ENCODE peak calls at places on chromosomes 11 and 22, in five cellular contexts. B is IMR-90, V is H1, C is mesenchymal stem cell, E is mesendoderm. F is an unnamed sample.

GRCh38 chr11:125110996-125111340 is 458 bp downstream of the TMEM218 start:
- DNase-seq in B (no peak), V (no peak), C (no peak), E (peak; percentile 61), F (no peak)

GRCh38 chr11:57779275-57779674 is 17.7 kb downstream of the CTNND1 start:
- DNase-seq in B (peak; percentile 63), V (no peak), C (peak; percentile 63), E (peak; percentile 98), F (no peak)

GRCh38 chr11:27381238-27381666 is 18.2 kb upstream of the CCDC34 start:
- DNase-seq in B (no peak), V (no peak), C (no peak), E (no peak), F (no peak)

GRCh38 chr11:122642472-122642922 is 13.0 kb upstream of the UBASH3B start:
- DNase-seq in B (peak; percentile 95), V (no peak), C (peak; percentile 94), E (peak; percentile 38), F (no peak)

GRCh38 chr22:47927811-47928210 is 1165.4 kb downstream of the TBC1D22A start:
- DNase-seq in B (no peak), V (no peak), C (no peak), E (no peak), F (no peak)

GRCh38 chr11:116601734-116602636 is 170.8 kb downstream of the BUD13 start:
- DNase-seq in B (peak; percentile 3), V (no peak), C (peak; percentile 0), E (peak; percentile 76), F (no peak)

GRCh38 chr11:33642461-33643166 is 58.0 kb downstream of the C11orf91 start:
- DNase-seq in B (no peak), V (no peak), C (no peak), E (no peak), F (no peak)

GRCh38 chr11:104799251-104799650 is 99.0 kb downstream of the CASP12 start:
- DNase-seq in B (no peak), V (no peak), C (no peak), E (no peak), F (no peak)

GRCh38 chr11:86418929-86419328 is 44.2 kb downstream of the CCDC81 start:
- DNase-seq in B (peak; percentile 28), V (no peak), C (no peak), E (peak; percentile 36), F (no peak)

GRCh38 chr11:43327987-43328386 is 16.2 kb downstream of the API5 start:
- DNase-seq in B (peak; percentile 99), V (no peak), C (peak; percentile 91), E (no peak), F (no peak)

GRCh38 chr22:19358703-19359553 is 67.4 kb upstream of the CLTCL1 start:
- DNase-seq in B (no peak), V (no peak), C (no peak), E (no peak), F (no peak)
- H3K36me3 ChIP-seq in B (peaks cover 55% of the 10 kb centered on the region), V (peaks cover 48% of the 10 kb centered on the region), C (peaks cover 90% of the 10 kb centered on the region), E (peaks cover 15% of the 10 kb centered on the region), F (peaks cover 64% of the 10 kb centered on the region)

DNA sequence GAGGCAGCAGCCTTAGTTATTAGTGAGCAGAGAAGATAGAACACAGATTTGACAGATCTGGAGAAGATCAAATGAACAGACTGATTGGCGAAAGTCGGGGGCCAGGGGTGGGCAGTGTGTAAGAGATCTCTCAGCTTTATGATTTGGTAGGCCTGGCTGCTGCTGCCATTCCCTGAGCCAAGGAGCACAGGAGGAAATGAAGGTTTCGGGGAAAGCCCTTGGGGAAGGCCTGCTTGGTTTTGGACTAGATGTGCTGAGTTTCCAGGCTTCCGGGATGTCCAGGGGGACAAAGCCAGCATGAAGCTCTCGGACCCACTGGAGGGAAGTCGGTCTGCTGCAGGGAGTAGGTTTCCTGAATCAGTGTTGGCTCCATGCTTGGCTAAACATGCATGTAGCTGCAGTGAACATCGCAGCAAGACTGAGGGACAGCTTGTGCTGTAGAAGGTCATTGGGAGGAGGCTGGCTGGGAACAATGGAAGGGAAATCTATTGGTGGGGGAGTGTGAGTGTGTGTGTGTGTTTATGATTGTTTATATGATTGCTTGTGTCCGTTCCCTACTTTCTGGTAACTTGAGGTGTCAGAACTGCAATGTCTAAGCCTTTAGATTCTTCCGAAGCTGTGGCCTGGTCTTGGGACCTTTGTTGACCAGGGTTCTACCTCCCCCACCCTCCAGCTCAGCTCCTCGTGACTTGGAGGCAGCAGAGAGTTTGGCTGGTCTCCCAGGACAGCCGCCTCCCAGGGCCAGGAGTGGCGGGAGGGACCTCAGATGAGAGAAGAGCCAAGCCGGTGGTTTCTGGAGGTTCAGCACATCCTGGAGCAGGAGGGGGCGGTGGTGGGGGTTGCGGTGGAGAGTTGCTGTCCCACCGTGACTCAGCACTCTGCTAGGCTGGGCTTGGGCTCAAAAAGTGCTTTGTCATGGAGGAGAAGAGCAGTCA is 4.0 kb upstream of the FTH1 start:
- DNase-seq in B (peak; percentile 99), V (peak; percentile 86), C (peak; percentile 99), E (peak; percentile 100), F (peak; percentile 62)
- H3K79me1 ChIP-seq in B (peaks cover 7% of the 10 kb centered on the region), V (no peaks in the 10 kb centered on the region), C (peaks cover 5% of the 10 kb centered on the region), E (peaks cover 7% of the 10 kb centered on the region), F (no peaks in the 10 kb centered on the region)

DNA sequence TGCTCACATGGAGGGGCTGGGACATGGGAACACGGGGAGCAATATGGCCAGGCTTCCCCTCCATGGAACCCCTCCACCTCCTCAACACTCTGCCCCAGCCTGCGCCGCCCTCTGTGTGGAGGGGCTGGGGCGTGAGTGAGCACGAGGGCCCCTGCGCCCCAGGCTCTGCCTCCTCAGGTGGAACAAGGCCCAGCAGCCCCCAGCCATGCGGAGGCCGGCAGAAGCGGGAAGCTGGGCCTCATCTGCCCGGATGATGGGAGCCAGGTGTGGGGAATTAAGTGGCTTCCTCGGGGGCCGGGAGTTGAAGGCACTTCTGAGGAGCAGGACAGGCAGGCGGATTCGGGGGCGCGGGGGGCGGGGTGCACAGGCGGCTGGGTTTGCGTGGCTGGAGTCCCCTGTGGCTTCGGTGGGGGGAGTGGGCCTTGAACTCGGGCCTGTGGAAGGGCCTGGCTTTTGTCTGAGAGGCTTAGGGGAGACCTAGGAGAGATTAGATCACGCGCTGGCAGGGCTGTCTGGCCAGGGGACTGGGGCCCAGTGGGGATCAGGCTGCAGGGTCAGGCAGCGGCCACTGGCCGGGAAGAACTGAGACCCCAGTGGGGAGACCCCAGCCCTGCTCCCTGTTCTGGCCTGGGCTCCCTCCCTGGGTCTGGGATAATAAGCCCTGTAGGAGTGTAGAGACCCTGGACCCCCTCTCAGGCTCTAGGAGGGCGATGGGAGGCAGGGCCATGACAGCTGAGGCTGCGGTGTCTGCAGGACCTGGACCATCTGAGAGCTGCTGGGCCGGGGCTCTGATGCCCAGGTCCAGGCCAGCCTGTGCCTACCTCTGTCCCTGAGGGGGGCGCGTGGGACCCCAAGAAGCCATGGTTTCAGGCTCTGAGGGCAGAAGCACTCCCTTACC is 13.3 kb downstream of the PRR33 start:
- DNase-seq in B (no peak), V (no peak), C (no peak), E (no peak), F (no peak)
- H2BK15ac ChIP-seq in B (no peak overlapping the region), V (no peak overlapping the region), C (peak overlapping the region; percentile 82), E (no peak overlapping the region), F (peak overlapping the region; percentile 75)

DNA sequence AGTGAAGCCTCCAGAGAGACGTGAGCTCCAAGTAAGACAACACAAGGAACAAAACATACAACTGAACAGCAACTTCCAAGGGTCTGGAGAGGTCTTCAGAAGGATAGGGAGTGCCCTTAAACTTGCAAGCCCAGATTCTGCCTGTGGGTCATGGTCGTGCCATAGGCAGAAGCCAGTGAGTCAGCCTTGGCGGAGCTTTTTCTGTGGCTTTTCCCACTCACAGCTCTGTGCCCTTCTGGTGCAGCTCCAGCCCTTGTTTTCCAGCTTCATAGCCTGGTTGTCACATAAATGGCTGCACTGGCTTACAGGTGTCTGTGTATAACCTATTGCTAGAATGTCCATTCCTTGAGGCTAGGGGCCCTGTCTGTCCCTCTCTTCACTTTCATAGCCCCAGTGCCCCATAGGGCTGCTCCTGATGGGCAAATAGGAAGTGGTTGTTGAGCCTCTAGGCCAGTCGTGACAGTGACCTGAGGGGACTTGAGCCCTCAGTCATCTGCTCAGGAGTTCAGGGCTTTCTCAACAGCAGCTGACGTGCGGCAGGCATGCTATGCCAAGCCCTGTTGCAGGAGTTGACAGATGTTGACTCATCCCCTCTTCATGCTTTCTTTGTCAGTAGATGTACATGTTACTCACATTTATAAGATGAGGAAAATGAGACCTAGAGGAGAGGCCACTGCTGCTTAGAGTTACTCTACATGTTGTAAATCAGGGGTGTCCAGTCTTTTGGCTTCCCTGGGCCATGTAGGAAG is 7.4 kb downstream of the MED15 start:
- DNase-seq in B (peak; percentile 96), V (no peak), C (peak; percentile 95), E (no peak), F (no peak)
- H3K36me3 ChIP-seq in B (peaks cover 28% of the 10 kb centered on the region), V (no peaks in the 10 kb centered on the region), C (peaks cover 38% of the 10 kb centered on the region), E (no peaks in the 10 kb centered on the region), F (peaks cover 10% of the 10 kb centered on the region)

DNA sequence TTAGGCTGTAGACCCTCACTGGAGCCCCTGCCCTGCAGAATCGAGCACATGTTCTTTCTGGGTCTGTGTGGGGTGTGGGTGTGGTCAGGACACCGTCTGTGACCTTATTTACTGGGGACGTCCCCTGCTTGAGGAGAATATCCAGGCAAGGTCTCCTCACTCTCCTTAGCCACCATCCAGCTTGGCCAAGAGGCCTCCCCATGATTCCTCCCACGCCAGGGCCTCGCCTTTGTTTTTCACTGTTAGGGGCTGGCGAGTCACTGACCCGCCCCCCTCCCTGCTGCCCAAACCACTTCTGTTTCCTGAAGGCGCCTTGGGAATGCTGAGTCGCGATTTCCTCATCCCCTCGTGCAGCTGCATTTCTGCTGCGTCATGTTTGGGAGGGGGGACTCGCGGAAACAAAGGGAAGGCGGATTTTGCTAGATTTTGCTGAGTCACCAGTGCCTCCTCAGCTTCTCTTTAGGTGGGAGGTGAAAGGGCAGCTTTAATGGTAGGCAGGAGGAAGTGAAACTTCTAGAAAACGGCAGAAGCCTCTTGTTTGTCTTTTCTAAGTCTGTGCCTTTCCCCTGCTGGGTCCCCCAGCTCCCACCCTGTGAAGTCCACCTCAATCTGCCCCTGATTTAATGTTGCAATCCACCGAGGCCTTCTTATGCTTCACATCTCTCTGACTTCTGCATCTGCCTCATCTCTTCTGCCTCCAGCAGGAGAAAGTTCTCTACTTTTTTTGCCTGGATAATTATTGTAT is 4.0 kb upstream of the HMOX1 start:
- DNase-seq in B (peak; percentile 99), V (peak; percentile 94), C (peak; percentile 98), E (peak; percentile 100), F (peak; percentile 95)
- H3K79me1 ChIP-seq in B (peaks cover 9% of the 10 kb centered on the region), V (peaks cover 2% of the 10 kb centered on the region), C (no peaks in the 10 kb centered on the region), E (no peaks in the 10 kb centered on the region), F (peaks cover 2% of the 10 kb centered on the region)

DNA sequence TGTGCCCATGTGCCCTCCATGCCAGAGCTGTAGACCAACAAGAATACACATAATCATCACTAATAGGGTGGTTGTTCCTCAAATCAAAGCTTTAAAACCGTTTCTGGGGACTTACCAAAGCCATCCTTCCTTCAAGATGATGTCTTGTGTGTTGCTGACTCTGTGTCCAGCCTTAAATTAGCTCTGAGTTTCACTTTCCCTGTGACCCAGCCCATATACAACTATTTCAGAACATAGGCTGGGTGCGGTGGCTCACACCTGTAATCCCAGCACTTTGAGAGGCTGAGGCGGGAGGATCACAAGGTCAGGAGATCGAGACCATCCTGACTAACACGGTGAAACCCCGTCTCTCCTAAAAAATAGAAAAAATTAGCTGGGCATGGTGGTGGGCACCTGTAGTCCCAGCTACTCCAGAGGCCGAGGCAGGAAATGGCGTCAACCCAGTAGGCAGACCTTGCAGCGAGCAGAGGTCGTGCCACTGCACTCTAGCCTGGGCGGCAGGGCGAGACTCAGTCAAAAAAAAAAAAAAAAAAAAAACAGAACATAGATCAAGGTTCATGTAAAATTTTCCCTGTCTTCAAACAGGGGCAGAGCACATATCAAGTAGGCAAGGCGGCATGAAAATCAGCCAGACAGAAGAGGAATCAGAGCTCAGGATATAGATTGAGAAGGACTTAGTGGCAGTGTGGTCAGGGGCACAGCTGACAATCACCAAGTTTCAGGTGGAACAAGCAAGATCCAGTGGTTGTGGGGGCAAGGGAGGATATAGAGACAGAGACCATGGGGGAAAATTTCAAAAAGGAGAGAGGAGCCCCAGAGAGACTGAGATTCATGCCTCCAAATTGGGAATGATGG is at the start of gene PLAAT2:
- DNase-seq in B (no peak), V (no peak), C (no peak), E (no peak), F (no peak)
- H2BK15ac ChIP-seq in B (no peak within 1 kb of the TSS), V (no peak within 1 kb of the TSS), C (no peak within 1 kb of the TSS), E (no peak within 1 kb of the TSS), F (no peak within 1 kb of the TSS)

GRCh38 chr22:20088263-20088648 is 8.2 kb downstream of the DGCR8 start:
- DNase-seq in B (no peak), V (no peak), C (no peak), E (no peak), F (no peak)
- H3K36me3 ChIP-seq in B (peaks cover 68% of the 10 kb centered on the region), V (peaks cover 74% of the 10 kb centered on the region), C (peaks cover 75% of the 10 kb centered on the region), E (peaks cover 45% of the 10 kb centered on the region), F (peaks cover 70% of the 10 kb centered on the region)